ENCODE peak calls at places on chromosomes 11 and 22, in four cellular contexts. One of them, this sample, is unnamed.

GRCh38 chr11:6693342-6694228 is 10.4 kb upstream of the MRPL17 start:
- DNase-seq in K562: peak
- DNase-seq in HepG2: no peak
- DNase-seq in GM12878: no peak
- DNase-seq in this sample: no peak

GRCh38 chr11:118304809-118305248 is 299 bp downstream of the CD3E start:
- DNase-seq in K562: no peak
- DNase-seq in GM12878: no peak
- DNase-seq in HepG2: no peak
- DNase-seq in this sample: no peak

GRCh38 chr11:108838804-108839128 is 173.9 kb downstream of the DDX10 start:
- DNase-seq in HepG2: no peak
- DNase-seq in K562: no peak
- DNase-seq in GM12878: no peak
- DNase-seq in this sample: no peak

GRCh38 chr11:441418-442274 is at the start of gene ANO9:
- DNase-seq in K562: peak
- DNase-seq in GM12878: no peak
- DNase-seq in HepG2: peak
- DNase-seq in this sample: peak

GRCh38 chr22:27207907-27208306 is 550.5 kb downstream of the MIAT start:
- DNase-seq in GM12878: no peak
- DNase-seq in K562: no peak
- DNase-seq in HepG2: no peak
- DNase-seq in this sample: no peak

GRCh38 chr11:1608363-1608762 is at the start of gene KRTAP5-3:
- DNase-seq in K562: no peak
- DNase-seq in GM12878: no peak
- DNase-seq in HepG2: no peak
- DNase-seq in this sample: no peak

GRCh38 chr11:60771879-60772525 is 13.1 kb upstream of the MS4A10 start:
- DNase-seq in HepG2: no peak
- DNase-seq in GM12878: no peak
- DNase-seq in K562: no peak
- DNase-seq in this sample: no peak

GRCh38 chr11:101866619-101867491 is 48.0 kb upstream of the CEP126 start:
- DNase-seq in K562: no peak
- DNase-seq in HepG2: peak
- DNase-seq in GM12878: no peak
- DNase-seq in this sample: no peak

GRCh38 chr22:46823248-46823647 is 60.8 kb downstream of the TBC1D22A start:
- DNase-seq in GM12878: no peak
- DNase-seq in K562: no peak
- DNase-seq in HepG2: no peak
- DNase-seq in this sample: no peak

GRCh38 chr11:9573054-9573774 is at the start of gene WEE1:
- DNase-seq in GM12878: peak
- DNase-seq in K562: peak
- DNase-seq in HepG2: peak
- DNase-seq in this sample: peak

GRCh38 chr11:109902764-109903436 is 190.3 kb upstream of the ZC3H12C start:
- DNase-seq in GM12878: no peak
- DNase-seq in HepG2: no peak
- DNase-seq in K562: peak
- DNase-seq in this sample: no peak

GRCh38 chr22:33247758-33248157 is 189.6 kb upstream of the SYN3 start:
- DNase-seq in GM12878: peak
- DNase-seq in HepG2: no peak
- DNase-seq in K562: no peak
- DNase-seq in this sample: no peak

GRCh38 chr11:110176366-110177056 is 83.3 kb downstream of the ZC3H12C start:
- DNase-seq in HepG2: no peak
- DNase-seq in K562: no peak
- DNase-seq in GM12878: no peak
- DNase-seq in this sample: no peak

GRCh38 chr11:74417379-74417804 is 19.2 kb upstream of the PGM2L1 start:
- DNase-seq in HepG2: no peak
- DNase-seq in K562: no peak
- DNase-seq in GM12878: no peak
- DNase-seq in this sample: no peak

GRCh38 chr11:131833371-131833770 is 463.0 kb downstream of the NTM start:
- DNase-seq in K562: no peak
- DNase-seq in GM12878: no peak
- DNase-seq in HepG2: no peak
- DNase-seq in this sample: no peak

GRCh38 chr22:29503811-29504372 is 23.9 kb downstream of the NEFH start:
- DNase-seq in K562: peak
- DNase-seq in GM12878: no peak
- DNase-seq in HepG2: no peak
- DNase-seq in this sample: no peak

GRCh38 chr11:23502389-23502788 is 642.1 kb upstream of the CCDC179 start:
- DNase-seq in K562: no peak
- DNase-seq in HepG2: no peak
- DNase-seq in GM12878: no peak
- DNase-seq in this sample: no peak

GRCh38 chr22:44309137-44309536 is 3.6 kb downstream of the SHISAL1 start:
- DNase-seq in HepG2: no peak
- DNase-seq in K562: no peak
- DNase-seq in GM12878: no peak
- DNase-seq in this sample: no peak

GRCh38 chr11:596374-596773 is 19.4 kb downstream of the IRF7 start:
- DNase-seq in GM12878: no peak
- DNase-seq in HepG2: no peak
- DNase-seq in K562: no peak
- DNase-seq in this sample: no peak

GRCh38 chr11:70782401-70782913 is 384.1 kb downstream of the CTTN start:
- DNase-seq in GM12878: no peak
- DNase-seq in HepG2: no peak
- DNase-seq in K562: no peak
- DNase-seq in this sample: no peak

GRCh38 chr22:20624161-20624616 is 116.8 kb downstream of the MED15 start:
- DNase-seq in HepG2: no peak
- DNase-seq in K562: no peak
- DNase-seq in GM12878: peak
- DNase-seq in this sample: no peak

GRCh38 chr11:119700536-119701346 is 28.3 kb downstream of the NECTIN1 start:
- DNase-seq in K562: no peak
- DNase-seq in GM12878: no peak
- DNase-seq in HepG2: peak
- DNase-seq in this sample: no peak

GRCh38 chr11:92436026-92436425 is 211.4 kb downstream of the FAT3 start:
- DNase-seq in GM12878: no peak
- DNase-seq in K562: no peak
- DNase-seq in HepG2: no peak
- DNase-seq in this sample: no peak

GRCh38 chr22:22616636-22617035 is 27.8 kb upstream of the GGTLC2 start:
- DNase-seq in GM12878: peak
- DNase-seq in HepG2: no peak
- DNase-seq in K562: no peak
- DNase-seq in this sample: no peak

GRCh38 chr11:134412508-134413333 is 679 bp upstream of the B3GAT1 start:
- DNase-seq in K562: no peak
- DNase-seq in GM12878: no peak
- DNase-seq in HepG2: no peak
- DNase-seq in this sample: peak

GRCh38 chr11:127000991-127001390 is 421 bp upstream of the KIRREL3 start:
- DNase-seq in HepG2: no peak
- DNase-seq in GM12878: no peak
- DNase-seq in K562: no peak
- DNase-seq in this sample: no peak
- TF ChIP-seq JUND in HepG2: no peak
- TF ChIP-seq JUND in GM12878: no peak
- TF ChIP-seq JUND in K562: no peak
- TF ChIP-seq JUND in this sample: no peak

GRCh38 chr11:100269511-100269910 is 417.6 kb upstream of the ARHGAP42 start:
- DNase-seq in K562: no peak
- DNase-seq in HepG2: no peak
- DNase-seq in GM12878: no peak
- DNase-seq in this sample: no peak
- TF ChIP-seq SMC3 in K562: no peak
- TF ChIP-seq SMC3 in HepG2: no peak
- TF ChIP-seq SMC3 in GM12878: no peak
- TF ChIP-seq SMC3 in this sample: no peak

GRCh38 chr11:61980783-61981541 is 13.5 kb upstream of the FTH1 start:
- DNase-seq in HepG2: peak
- DNase-seq in GM12878: no peak
- DNase-seq in K562: no peak
- DNase-seq in this sample: no peak

GRCh38 chr11:61983419-61983818 is 16.0 kb upstream of the FTH1 start:
- DNase-seq in HepG2: no peak
- DNase-seq in GM12878: no peak
- DNase-seq in K562: no peak
- DNase-seq in this sample: no peak

GRCh38 chr11:61985863-61986262 is 18.4 kb upstream of the FTH1 start:
- DNase-seq in HepG2: no peak
- DNase-seq in GM12878: no peak
- DNase-seq in K562: no peak
- DNase-seq in this sample: no peak
- TF ChIP-seq JUND in HepG2: no peak
- TF ChIP-seq JUND in GM12878: no peak
- TF ChIP-seq JUND in K562: no peak
- TF ChIP-seq JUND in this sample: no peak

DNA sequence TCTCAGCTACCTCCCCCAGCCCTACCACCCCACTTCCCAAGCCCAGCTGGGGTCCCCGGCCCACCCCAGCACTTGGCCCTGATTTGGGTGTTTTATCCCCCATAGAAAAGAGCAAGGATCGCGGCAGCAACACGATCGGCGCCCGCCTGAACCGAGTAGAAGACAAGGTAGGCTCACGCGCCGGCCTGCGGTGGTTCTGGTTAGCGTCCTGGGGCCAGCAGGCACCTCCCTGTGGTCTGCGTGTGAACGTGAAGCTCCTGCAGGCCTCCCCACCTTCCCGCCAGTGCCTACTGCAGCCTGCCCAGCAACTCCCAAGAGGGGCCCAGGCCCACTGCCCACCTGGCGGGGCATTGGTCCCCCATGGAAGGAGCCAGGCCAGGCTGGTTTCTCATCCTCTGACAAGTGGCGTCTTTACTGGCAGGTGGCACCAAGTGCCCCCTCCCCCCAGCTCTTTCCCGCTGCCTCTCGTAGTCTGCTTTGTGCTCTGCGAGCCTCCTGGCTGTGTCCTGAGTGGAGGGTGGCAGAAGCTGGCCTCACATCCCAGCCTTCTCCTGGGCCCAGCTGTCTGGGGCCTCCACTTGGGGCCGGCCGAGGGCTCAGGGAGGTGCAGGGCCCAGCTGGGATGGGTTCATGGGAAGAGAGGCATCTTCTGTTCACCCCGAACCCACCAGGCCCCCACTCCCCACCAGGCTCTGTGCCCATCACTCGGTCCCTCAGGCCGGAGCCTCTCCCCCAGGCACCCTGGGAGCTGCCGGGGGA is 78.3 kb upstream of the KCNQ1OT1 start:
- DNase-seq in K562: peak
- DNase-seq in HepG2: no peak
- DNase-seq in GM12878: no peak
- DNase-seq in this sample: peak
- TF ChIP-seq SMC3 in K562: no peak
- TF ChIP-seq SMC3 in HepG2: no peak
- TF ChIP-seq SMC3 in GM12878: no peak
- TF ChIP-seq SMC3 in this sample: no peak

DNA sequence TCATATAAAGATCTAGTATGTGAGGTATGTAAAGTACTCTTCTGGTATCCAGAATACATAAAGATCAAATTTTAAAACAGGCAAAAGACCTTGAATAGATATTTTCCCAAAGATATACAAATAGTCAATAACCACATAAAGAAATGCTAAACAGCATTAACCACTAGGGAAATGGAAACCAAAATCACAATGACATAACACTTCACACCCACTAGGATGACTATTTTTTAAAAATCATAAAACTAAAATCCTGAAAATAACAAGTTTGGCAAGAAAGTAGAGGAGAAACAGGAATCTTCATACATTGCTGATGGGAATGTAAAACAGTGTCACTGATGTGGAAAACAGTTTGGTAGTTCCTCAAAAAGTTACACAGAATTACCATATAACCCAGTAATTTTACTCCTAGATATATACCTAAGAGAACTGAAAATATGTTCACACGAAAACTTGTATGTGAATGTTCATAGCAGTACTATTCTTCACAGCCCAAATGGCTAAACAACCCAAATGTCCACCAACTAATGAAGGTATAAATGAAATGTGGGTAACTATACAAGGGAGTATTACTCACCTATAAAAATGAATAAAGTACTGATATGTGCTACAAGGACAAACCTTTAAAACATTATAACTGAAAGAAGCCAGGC is 12.5 kb downstream of the PICALM start:
- DNase-seq in K562: no peak
- DNase-seq in GM12878: no peak
- DNase-seq in HepG2: no peak
- DNase-seq in this sample: no peak
- TF ChIP-seq JUND in K562: no peak
- TF ChIP-seq JUND in GM12878: no peak
- TF ChIP-seq JUND in HepG2: no peak
- TF ChIP-seq JUND in this sample: no peak

GRCh38 chr11:128093689-128094088 is 493.7 kb downstream of the ETS1 start:
- DNase-seq in GM12878: no peak
- DNase-seq in HepG2: no peak
- DNase-seq in K562: no peak
- DNase-seq in this sample: no peak

GRCh38 chr11:128098840-128099239 is 488.5 kb downstream of the ETS1 start:
- DNase-seq in HepG2: no peak
- DNase-seq in K562: no peak
- DNase-seq in GM12878: no peak
- DNase-seq in this sample: no peak

GRCh38 chr11:128089962-128090361 is 497.4 kb downstream of the ETS1 start:
- DNase-seq in K562: no peak
- DNase-seq in HepG2: no peak
- DNase-seq in GM12878: no peak
- DNase-seq in this sample: no peak

GRCh38 chr11:128095459-128096096 is 491.8 kb downstream of the ETS1 start:
- DNase-seq in K562: no peak
- DNase-seq in HepG2: no peak
- DNase-seq in GM12878: no peak
- DNase-seq in this sample: no peak
- TF ChIP-seq SMC3 in K562: no peak
- TF ChIP-seq SMC3 in HepG2: no peak
- TF ChIP-seq SMC3 in GM12878: no peak
- TF ChIP-seq SMC3 in this sample: no peak

GRCh38 chr11:88313441-88313840 is 24.1 kb downstream of the CTSC start:
- DNase-seq in K562: no peak
- DNase-seq in HepG2: no peak
- DNase-seq in GM12878: no peak
- DNase-seq in this sample: no peak
- TF ChIP-seq JUND in K562: no peak
- TF ChIP-seq JUND in HepG2: no peak
- TF ChIP-seq JUND in GM12878: no peak
- TF ChIP-seq JUND in this sample: no peak

This sample was measured in SK-N-SH.